ENCODE peak calls at places on chromosomes 16 and 17, in six cellular contexts. One of them, this sample, is unnamed.

GRCh38 chr16:85350973-85351372 is 238.7 kb upstream of the CIBAR2 start:
- DNase-seq in H7: no peak
- DNase-seq in B cell: no peak
- DNase-seq in H4: peak; percentile 99
- DNase-seq in right atrium auricular region: peak; percentile 76
- DNase-seq in AG20443: peak; percentile 85
- DNase-seq in this sample: peak; percentile 65

GRCh38 chr16:74667215-74667765 is 613 bp upstream of the RFWD3 start:
- DNase-seq in H7: peak; percentile 74
- DNase-seq in B cell: peak; percentile 37
- DNase-seq in H4: no peak
- DNase-seq in right atrium auricular region: no peak
- DNase-seq in AG20443: peak; percentile 40
- DNase-seq in this sample: peak; percentile 36

GRCh38 chr16:58393138-58393504 is 850 bp downstream of the GINS3 start:
- DNase-seq in H7: peak; percentile 45
- DNase-seq in B cell: no peak
- DNase-seq in H4: no peak
- DNase-seq in right atrium auricular region: no peak
- DNase-seq in AG20443: peak; percentile 18
- DNase-seq in this sample: peak; percentile 26

GRCh38 chr17:49935526-49936210 is 33.3 kb upstream of the DLX4 start:
- DNase-seq in H7: peak; percentile 73
- DNase-seq in B cell: no peak
- DNase-seq in H4: no peak
- DNase-seq in right atrium auricular region: no peak
- DNase-seq in AG20443: no peak
- DNase-seq in this sample: no peak

GRCh38 chr17:41972571-41973411 is 6.2 kb downstream of the CNP start:
- DNase-seq in H7: no peak
- DNase-seq in B cell: peak; percentile 55
- DNase-seq in H4: no peak
- DNase-seq in right atrium auricular region: no peak
- DNase-seq in AG20443: no peak
- DNase-seq in this sample: no peak

GRCh38 chr16:21656795-21657768 is 4.7 kb upstream of the IGSF6 start:
- DNase-seq in H7: peak; percentile 74
- DNase-seq in B cell: peak; percentile 73
- DNase-seq in H4: peak; percentile 51
- DNase-seq in right atrium auricular region: no peak
- DNase-seq in AG20443: peak; percentile 72
- DNase-seq in this sample: peak; percentile 78

GRCh38 chr17:31398381-31399275 is 7.2 kb downstream of the RAB11FIP4 start:
- DNase-seq in H7: peak; percentile 40
- DNase-seq in B cell: no peak
- DNase-seq in H4: no peak
- DNase-seq in right atrium auricular region: no peak
- DNase-seq in AG20443: peak; percentile 7
- DNase-seq in this sample: no peak

GRCh38 chr16:84689126-84689525 is 10.7 kb upstream of the USP10 start:
- DNase-seq in H7: no peak
- DNase-seq in B cell: no peak
- DNase-seq in H4: peak; percentile 71
- DNase-seq in right atrium auricular region: no peak
- DNase-seq in AG20443: peak; percentile 76
- DNase-seq in this sample: no peak

GRCh38 chr17:73308017-73308823 is 3.6 kb downstream of the CDC42EP4 start:
- DNase-seq in H7: no peak
- DNase-seq in B cell: no peak
- DNase-seq in H4: peak; percentile 91
- DNase-seq in right atrium auricular region: peak; percentile 92
- DNase-seq in AG20443: peak; percentile 64
- DNase-seq in this sample: no peak

GRCh38 chr17:39666601-39667261 is 1.5 kb upstream of the PNMT start:
- DNase-seq in H7: peak; percentile 53
- DNase-seq in B cell: no peak
- DNase-seq in H4: no peak
- DNase-seq in right atrium auricular region: no peak
- DNase-seq in AG20443: no peak
- DNase-seq in this sample: no peak

GRCh38 chr17:28958820-28959455 is 7.6 kb upstream of the PHF12 start:
- DNase-seq in H7: peak; percentile 24
- DNase-seq in B cell: no peak
- DNase-seq in H4: no peak
- DNase-seq in right atrium auricular region: no peak
- DNase-seq in AG20443: no peak
- DNase-seq in this sample: no peak

GRCh38 chr17:72266099-72266852 is 145.5 kb downstream of the SOX9 start:
- DNase-seq in H7: no peak
- DNase-seq in B cell: no peak
- DNase-seq in H4: no peak
- DNase-seq in right atrium auricular region: no peak
- DNase-seq in AG20443: no peak
- DNase-seq in this sample: no peak

GRCh38 chr16:88303890-88304819 is 78.6 kb upstream of the ZNF469 start:
- DNase-seq in H7: peak; percentile 65
- DNase-seq in B cell: no peak
- DNase-seq in H4: peak; percentile 78
- DNase-seq in right atrium auricular region: peak; percentile 70
- DNase-seq in AG20443: peak; percentile 93
- DNase-seq in this sample: peak; percentile 63

GRCh38 chr17:37478187-37478586 is 11.5 kb upstream of the DUSP14 start:
- DNase-seq in H7: no peak
- DNase-seq in B cell: no peak
- DNase-seq in H4: peak; percentile 24
- DNase-seq in right atrium auricular region: peak; percentile 76
- DNase-seq in AG20443: peak; percentile 74
- DNase-seq in this sample: no peak

GRCh38 chr17:616407-616806 is 98.2 kb downstream of the VPS53 start:
- DNase-seq in H7: no peak
- DNase-seq in B cell: no peak
- DNase-seq in H4: no peak
- DNase-seq in right atrium auricular region: no peak
- DNase-seq in AG20443: no peak
- DNase-seq in this sample: no peak

GRCh38 chr17:45705123-45706009 is 78.8 kb upstream of the CRHR1 start:
- DNase-seq in H7: no peak
- DNase-seq in B cell: no peak
- DNase-seq in H4: peak; percentile 52
- DNase-seq in right atrium auricular region: no peak
- DNase-seq in AG20443: peak; percentile 38
- DNase-seq in this sample: no peak

GRCh38 chr17:79671387-79671752 is 59.4 kb upstream of the ENPP7 start:
- DNase-seq in H7: peak; percentile 73
- DNase-seq in B cell: no peak
- DNase-seq in H4: no peak
- DNase-seq in right atrium auricular region: no peak
- DNase-seq in AG20443: no peak
- DNase-seq in this sample: peak; percentile 58

GRCh38 chr16:71961066-71962039 is 38.8 kb downstream of the PKD1L3 start:
- DNase-seq in H7: peak; percentile 72
- DNase-seq in B cell: peak; percentile 85
- DNase-seq in H4: peak; percentile 73
- DNase-seq in right atrium auricular region: peak; percentile 91
- DNase-seq in AG20443: peak; percentile 88
- DNase-seq in this sample: peak; percentile 82

GRCh38 chr17:47316316-47316715 is 7.4 kb upstream of the EFCAB13 start:
- DNase-seq in H7: no peak
- DNase-seq in B cell: no peak
- DNase-seq in H4: no peak
- DNase-seq in right atrium auricular region: no peak
- DNase-seq in AG20443: peak; percentile 51
- DNase-seq in this sample: no peak

GRCh38 chr17:45200701-45201100 is 21.0 kb upstream of the FMNL1 start:
- DNase-seq in H7: no peak
- DNase-seq in B cell: no peak
- DNase-seq in H4: no peak
- DNase-seq in right atrium auricular region: peak; percentile 82
- DNase-seq in AG20443: no peak
- DNase-seq in this sample: peak; percentile 6

GRCh38 chr16:16045311-16045710 is 95.9 kb downstream of the ABCC1 start:
- DNase-seq in H7: no peak
- DNase-seq in B cell: no peak
- DNase-seq in H4: no peak
- DNase-seq in right atrium auricular region: no peak
- DNase-seq in AG20443: no peak
- DNase-seq in this sample: no peak

GRCh38 chr17:32143525-32143865 is 1.2 kb downstream of the RHOT1 start:
- DNase-seq in H7: no peak
- DNase-seq in B cell: no peak
- DNase-seq in H4: no peak
- DNase-seq in right atrium auricular region: no peak
- DNase-seq in AG20443: no peak
- DNase-seq in this sample: no peak

This sample was measured in iPS-NIHi11.